ENCODE peak calls at places on chromosome 14, in five cellular contexts. One of them, this sample, is unnamed.

GRCh38 chr14:92686763-92687427 is 61.5 kb downstream of the LGMN start:
- DNase-seq in NCI-H1105: peak
- DNase-seq in endodermal cell: peak
- DNase-seq in CD8-positive, alpha-beta T cell: peak
- DNase-seq in right lobe of liver: peak
- DNase-seq in this sample: peak

GRCh38 chr14:84340938-84341337 is 1189.0 kb upstream of the FLRT2 start:
- DNase-seq in NCI-H1105: no peak
- DNase-seq in endodermal cell: no peak
- DNase-seq in CD8-positive, alpha-beta T cell: no peak
- DNase-seq in right lobe of liver: no peak
- DNase-seq in this sample: no peak

GRCh38 chr14:56816575-56817391 is 6.5 kb upstream of the OTX2 start:
- DNase-seq in NCI-H1105: no peak
- DNase-seq in endodermal cell: peak
- DNase-seq in CD8-positive, alpha-beta T cell: no peak
- DNase-seq in right lobe of liver: no peak
- DNase-seq in this sample: no peak

GRCh38 chr14:23697689-23698088 is 61.5 kb downstream of the DHRS2 start:
- DNase-seq in NCI-H1105: no peak
- DNase-seq in endodermal cell: no peak
- DNase-seq in CD8-positive, alpha-beta T cell: no peak
- DNase-seq in right lobe of liver: no peak
- DNase-seq in this sample: no peak

GRCh38 chr14:101193845-101194355 is 290.4 kb upstream of the RTL1 start:
- DNase-seq in NCI-H1105: no peak
- DNase-seq in endodermal cell: no peak
- DNase-seq in CD8-positive, alpha-beta T cell: no peak
- DNase-seq in right lobe of liver: no peak
- DNase-seq in this sample: no peak

GRCh38 chr14:26917086-26917485 is 319.3 kb upstream of the NOVA1 start:
- DNase-seq in NCI-H1105: no peak
- DNase-seq in endodermal cell: no peak
- DNase-seq in CD8-positive, alpha-beta T cell: no peak
- DNase-seq in right lobe of liver: no peak
- DNase-seq in this sample: no peak

GRCh38 chr14:100450736-100451135 is 127.6 kb downstream of the SLC25A47 start:
- DNase-seq in NCI-H1105: no peak
- DNase-seq in endodermal cell: peak
- DNase-seq in CD8-positive, alpha-beta T cell: no peak
- DNase-seq in right lobe of liver: no peak
- DNase-seq in this sample: no peak

GRCh38 chr14:61196792-61197191 is 84.3 kb downstream of the TMEM30B start:
- DNase-seq in NCI-H1105: no peak
- DNase-seq in endodermal cell: no peak
- DNase-seq in CD8-positive, alpha-beta T cell: no peak
- DNase-seq in right lobe of liver: no peak
- DNase-seq in this sample: no peak

GRCh38 chr14:72926292-72927028 is at the start of gene DCAF4:
- DNase-seq in NCI-H1105: peak
- DNase-seq in endodermal cell: peak
- DNase-seq in CD8-positive, alpha-beta T cell: peak
- DNase-seq in right lobe of liver: peak
- DNase-seq in this sample: peak

GRCh38 chr14:100577986-100578431 is 9.2 kb downstream of the BEGAIN start:
- DNase-seq in NCI-H1105: no peak
- DNase-seq in endodermal cell: peak
- DNase-seq in CD8-positive, alpha-beta T cell: no peak
- DNase-seq in right lobe of liver: peak
- DNase-seq in this sample: no peak

GRCh38 chr14:69002069-69002468 is 23.0 kb upstream of the ACTN1 start:
- DNase-seq in NCI-H1105: no peak
- DNase-seq in endodermal cell: peak
- DNase-seq in CD8-positive, alpha-beta T cell: no peak
- DNase-seq in right lobe of liver: peak
- DNase-seq in this sample: no peak

GRCh38 chr14:105282098-105282725 is 18.6 kb downstream of the BRF1 start:
- DNase-seq in NCI-H1105: no peak
- DNase-seq in endodermal cell: peak
- DNase-seq in CD8-positive, alpha-beta T cell: no peak
- DNase-seq in right lobe of liver: no peak
- DNase-seq in this sample: no peak

GRCh38 chr14:102125546-102125945 is 14.2 kb upstream of the WDR20 start:
- DNase-seq in NCI-H1105: no peak
- DNase-seq in endodermal cell: no peak
- DNase-seq in CD8-positive, alpha-beta T cell: no peak
- DNase-seq in right lobe of liver: no peak
- DNase-seq in this sample: no peak